ENCODE peak calls at places on chromosomes 11 and 22, in five cellular contexts. One of them, this sample, is unnamed.

GRCh38 chr22:38565441-38565840 is 4.5 kb downstream of the DMC1 start:
- DNase-seq in hepatocyte: no peak
- DNase-seq in choroid plexus epithelial cell: no peak
- DNase-seq in heart right ventricle: no peak
- DNase-seq in lung: no peak
- DNase-seq in this sample: no peak

GRCh38 chr11:119315139-119316016 is 1.6 kb downstream of the MCAM start:
- DNase-seq in choroid plexus epithelial cell: no peak
- DNase-seq in heart right ventricle: peak
- DNase-seq in hepatocyte: no peak
- DNase-seq in lung: no peak
- DNase-seq in this sample: no peak

GRCh38 chr11:74141274-74141695 is 29.5 kb downstream of the C2CD3 start:
- DNase-seq in hepatocyte: peak
- DNase-seq in heart right ventricle: no peak
- DNase-seq in lung: no peak
- DNase-seq in choroid plexus epithelial cell: no peak
- DNase-seq in this sample: no peak

GRCh38 chr11:97454988-97455387 is 1065.2 kb downstream of the JRKL start:
- DNase-seq in choroid plexus epithelial cell: peak
- DNase-seq in hepatocyte: peak
- DNase-seq in lung: no peak
- DNase-seq in heart right ventricle: no peak
- DNase-seq in this sample: no peak

GRCh38 chr11:61082161-61082870 is 20.0 kb upstream of the CD5 start:
- DNase-seq in hepatocyte: no peak
- DNase-seq in choroid plexus epithelial cell: no peak
- DNase-seq in heart right ventricle: no peak
- DNase-seq in lung: no peak
- DNase-seq in this sample: no peak

GRCh38 chr11:121486054-121486453 is 33.3 kb upstream of the SORL1-AS1 start:
- DNase-seq in heart right ventricle: no peak
- DNase-seq in choroid plexus epithelial cell: no peak
- DNase-seq in hepatocyte: no peak
- DNase-seq in lung: no peak
- DNase-seq in this sample: no peak

GRCh38 chr22:49049691-49050090 is 778.0 kb downstream of the BRD1 start:
- DNase-seq in heart right ventricle: no peak
- DNase-seq in lung: no peak
- DNase-seq in choroid plexus epithelial cell: no peak
- DNase-seq in hepatocyte: no peak
- DNase-seq in this sample: no peak

GRCh38 chr11:62666259-62666926 is 1.3 kb downstream of the CSKMT start:
- DNase-seq in hepatocyte: no peak
- DNase-seq in lung: no peak
- DNase-seq in heart right ventricle: no peak
- DNase-seq in choroid plexus epithelial cell: no peak
- DNase-seq in this sample: no peak

GRCh38 chr11:10454902-10455631 is at the start of gene AMPD3:
- DNase-seq in choroid plexus epithelial cell: peak
- DNase-seq in hepatocyte: peak
- DNase-seq in heart right ventricle: no peak
- DNase-seq in lung: peak
- DNase-seq in this sample: no peak

GRCh38 chr22:46673677-46674236 is 53.6 kb downstream of the GRAMD4 start:
- DNase-seq in hepatocyte: no peak
- DNase-seq in choroid plexus epithelial cell: no peak
- DNase-seq in heart right ventricle: no peak
- DNase-seq in lung: no peak
- DNase-seq in this sample: no peak

GRCh38 chr11:70399681-70400112 is 1.4 kb downstream of the CTTN start:
- DNase-seq in hepatocyte: peak
- DNase-seq in lung: peak
- DNase-seq in heart right ventricle: peak
- DNase-seq in choroid plexus epithelial cell: peak
- DNase-seq in this sample: no peak

GRCh38 chr11:105368711-105369110 is 229.1 kb upstream of the CARD18 start:
- DNase-seq in choroid plexus epithelial cell: peak
- DNase-seq in heart right ventricle: no peak
- DNase-seq in hepatocyte: peak
- DNase-seq in lung: no peak
- DNase-seq in this sample: no peak

GRCh38 chr11:70820311-70820710 is 422.0 kb downstream of the CTTN start:
- DNase-seq in hepatocyte: no peak
- DNase-seq in lung: no peak
- DNase-seq in choroid plexus epithelial cell: no peak
- DNase-seq in heart right ventricle: no peak
- DNase-seq in this sample: no peak

GRCh38 chr22:32106930-32107329 is 52.2 kb downstream of the C22orf42 start:
- DNase-seq in heart right ventricle: no peak
- DNase-seq in hepatocyte: peak
- DNase-seq in lung: no peak
- DNase-seq in choroid plexus epithelial cell: peak
- DNase-seq in this sample: no peak

GRCh38 chr11:89566972-89567371 is 75.8 kb upstream of the NOX4 start:
- DNase-seq in lung: no peak
- DNase-seq in choroid plexus epithelial cell: no peak
- DNase-seq in hepatocyte: no peak
- DNase-seq in heart right ventricle: no peak
- DNase-seq in this sample: no peak

DNA sequence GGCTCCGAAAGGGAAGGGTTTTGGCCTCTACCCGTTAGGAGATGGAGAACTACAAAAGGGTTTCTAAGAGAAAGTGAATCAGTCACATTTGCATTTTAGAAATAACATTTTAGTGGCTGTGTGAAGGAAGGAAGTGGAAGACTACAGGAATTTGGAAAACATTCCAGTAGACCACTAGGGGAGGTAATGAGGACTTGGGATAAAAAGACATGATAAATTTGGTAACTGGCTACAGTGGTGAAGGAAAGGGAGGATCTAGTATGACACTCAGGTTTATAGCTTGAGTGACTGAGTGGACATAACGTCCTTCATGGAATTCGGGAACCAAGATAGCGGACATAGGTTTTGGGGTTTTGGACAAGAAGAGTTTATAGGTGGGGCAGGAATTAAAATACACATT is 7.0 kb upstream of the RRM1 start:
- DNase-seq in choroid plexus epithelial cell: peak
- DNase-seq in lung: no peak
- DNase-seq in hepatocyte: no peak
- DNase-seq in heart right ventricle: no peak
- DNase-seq in this sample: no peak
- TF ChIP-seq CTCF in choroid plexus epithelial cell: peak
- TF ChIP-seq CTCF in lung: no peak
- TF ChIP-seq CTCF in hepatocyte: no peak
- TF ChIP-seq CTCF in heart right ventricle: no peak
- TF ChIP-seq CTCF in this sample: no peak

GRCh38 chr11:727281-727701 is 20.0 kb upstream of the TALDO1 start:
- DNase-seq in choroid plexus epithelial cell: no peak
- DNase-seq in heart right ventricle: no peak
- DNase-seq in lung: no peak
- DNase-seq in hepatocyte: no peak
- DNase-seq in this sample: no peak

GRCh38 chr11:724733-725386 is 18.8 kb downstream of the EPS8L2 start:
- DNase-seq in lung: no peak
- DNase-seq in hepatocyte: no peak
- DNase-seq in heart right ventricle: no peak
- DNase-seq in choroid plexus epithelial cell: no peak
- DNase-seq in this sample: no peak

GRCh38 chr11:724063-724732 is 18.2 kb downstream of the EPS8L2 start:
- DNase-seq in choroid plexus epithelial cell: no peak
- DNase-seq in lung: no peak
- DNase-seq in heart right ventricle: no peak
- DNase-seq in hepatocyte: no peak
- DNase-seq in this sample: no peak

GRCh38 chr11:726278-726915 is 20.4 kb downstream of the EPS8L2 start:
- DNase-seq in choroid plexus epithelial cell: peak
- DNase-seq in heart right ventricle: no peak
- DNase-seq in hepatocyte: peak
- DNase-seq in lung: peak
- DNase-seq in this sample: peak

DNA sequence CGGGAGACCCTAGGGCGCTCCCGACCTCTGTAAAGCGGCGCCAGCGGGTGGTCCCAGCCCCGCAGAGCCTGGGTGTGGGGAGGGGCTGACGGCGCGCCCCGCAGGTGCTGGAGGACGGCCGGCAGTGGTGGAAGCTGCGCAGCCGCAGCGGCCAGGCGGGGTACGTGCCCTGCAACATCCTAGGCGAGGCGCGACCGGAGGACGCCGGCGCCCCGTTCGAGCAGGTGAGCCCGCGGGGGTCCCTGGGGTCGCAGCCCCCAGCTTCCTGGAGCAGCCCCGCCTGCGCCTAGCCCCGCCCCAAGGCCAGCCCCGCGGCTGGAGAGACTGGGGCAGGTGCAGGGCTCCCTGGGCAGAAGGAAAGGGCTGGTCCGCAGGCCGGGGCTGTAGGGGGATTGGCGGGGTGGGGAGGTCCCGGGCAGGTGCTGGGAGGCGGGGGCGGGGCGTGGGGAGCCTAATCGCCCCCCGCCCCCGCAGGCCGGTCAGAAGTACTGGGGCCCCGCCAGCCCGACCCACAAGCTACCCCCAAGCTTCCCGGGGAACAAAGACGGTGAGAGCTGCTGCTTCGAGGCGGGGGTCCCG is 19.7 kb downstream of the EPS8L2 start:
- DNase-seq in choroid plexus epithelial cell: no peak
- DNase-seq in hepatocyte: peak
- DNase-seq in lung: no peak
- DNase-seq in heart right ventricle: no peak
- DNase-seq in this sample: no peak
- TF ChIP-seq CTCF in choroid plexus epithelial cell: no peak
- TF ChIP-seq CTCF in hepatocyte: no peak
- TF ChIP-seq CTCF in lung: no peak
- TF ChIP-seq CTCF in heart right ventricle: no peak
- TF ChIP-seq CTCF in this sample: no peak

GRCh38 chr22:37331811-37332536 is 49.7 kb downstream of the CYTH4 start:
- DNase-seq in hepatocyte: no peak
- DNase-seq in lung: no peak
- DNase-seq in choroid plexus epithelial cell: no peak
- DNase-seq in heart right ventricle: no peak
- DNase-seq in this sample: no peak
- TF ChIP-seq CTCF in hepatocyte: no peak
- TF ChIP-seq CTCF in lung: no peak
- TF ChIP-seq CTCF in choroid plexus epithelial cell: peak
- TF ChIP-seq CTCF in heart right ventricle: no peak
- TF ChIP-seq CTCF in this sample: no peak

GRCh38 chr22:27551402-27551801 is 250.2 kb downstream of the MN1 start:
- DNase-seq in lung: no peak
- DNase-seq in hepatocyte: no peak
- DNase-seq in choroid plexus epithelial cell: no peak
- DNase-seq in heart right ventricle: no peak
- DNase-seq in this sample: no peak
- TF ChIP-seq CTCF in lung: no peak
- TF ChIP-seq CTCF in hepatocyte: no peak
- TF ChIP-seq CTCF in choroid plexus epithelial cell: no peak
- TF ChIP-seq CTCF in heart right ventricle: no peak
- TF ChIP-seq CTCF in this sample: no peak

DNA sequence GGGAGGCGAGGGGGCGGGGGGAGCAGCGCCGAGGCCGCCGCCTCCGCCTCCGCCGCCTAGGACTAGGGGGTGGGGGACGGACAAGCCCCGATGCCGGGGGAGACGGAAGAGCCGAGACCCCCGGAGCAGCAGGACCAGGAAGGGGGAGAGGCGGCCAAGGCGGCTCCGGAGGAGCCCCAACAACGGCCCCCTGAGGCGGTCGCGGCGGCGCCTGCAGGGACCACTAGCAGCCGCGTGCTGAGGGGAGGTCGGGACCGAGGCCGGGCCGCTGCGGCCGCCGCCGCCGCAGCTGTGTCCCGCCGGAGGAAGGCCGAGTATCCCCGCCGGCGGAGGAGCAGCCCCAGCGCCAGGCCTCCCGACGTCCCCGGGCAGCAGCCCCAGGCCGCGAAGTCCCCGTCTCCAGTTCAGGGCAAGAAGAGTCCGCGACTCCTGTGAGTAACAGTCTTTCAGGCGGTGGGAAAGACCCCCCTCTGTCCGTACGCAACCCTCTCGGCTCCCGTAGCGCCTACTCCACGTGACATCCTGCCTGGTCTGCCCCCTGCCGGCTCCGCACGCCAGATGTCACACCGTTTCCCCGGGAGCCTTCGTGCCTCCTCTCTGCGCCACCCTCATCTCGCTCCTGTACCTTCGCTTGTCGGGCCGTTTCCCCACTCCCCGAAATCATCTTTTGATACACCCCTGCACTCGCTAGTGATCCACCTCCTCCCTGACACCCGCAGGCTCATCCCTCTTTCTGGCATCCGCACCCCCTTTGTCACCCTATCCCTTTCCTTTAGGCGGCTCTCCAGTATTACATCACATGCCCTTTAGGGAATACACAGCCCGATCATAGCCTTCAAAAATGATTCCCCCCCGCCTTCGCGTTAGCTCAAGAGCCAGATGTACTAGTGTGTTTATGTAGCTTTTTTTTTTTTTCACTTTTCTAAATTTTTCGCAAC is 598 bp downstream of the ZFP91 start:
- DNase-seq in lung: peak
- DNase-seq in choroid plexus epithelial cell: peak
- DNase-seq in heart right ventricle: peak
- DNase-seq in hepatocyte: peak
- DNase-seq in this sample: peak
- TF ChIP-seq CTCF in lung: peak
- TF ChIP-seq CTCF in choroid plexus epithelial cell: peak
- TF ChIP-seq CTCF in heart right ventricle: peak
- TF ChIP-seq CTCF in hepatocyte: peak
- TF ChIP-seq CTCF in this sample: no peak

GRCh38 chr22:41201146-41201545 is 4.0 kb upstream of the L3MBTL2 start:
- DNase-seq in heart right ventricle: no peak
- DNase-seq in choroid plexus epithelial cell: no peak
- DNase-seq in lung: no peak
- DNase-seq in hepatocyte: peak
- DNase-seq in this sample: no peak

GRCh38 chr22:41197808-41198585 is 7.1 kb upstream of the L3MBTL2 start:
- DNase-seq in hepatocyte: peak
- DNase-seq in heart right ventricle: peak
- DNase-seq in choroid plexus epithelial cell: no peak
- DNase-seq in lung: no peak
- DNase-seq in this sample: no peak

GRCh38 chr22:41193829-41194228 is 11.3 kb upstream of the L3MBTL2 start:
- DNase-seq in lung: no peak
- DNase-seq in hepatocyte: no peak
- DNase-seq in heart right ventricle: no peak
- DNase-seq in choroid plexus epithelial cell: no peak
- DNase-seq in this sample: no peak

GRCh38 chr22:41191467-41191866 is 13.6 kb upstream of the L3MBTL2 start:
- DNase-seq in lung: no peak
- DNase-seq in choroid plexus epithelial cell: no peak
- DNase-seq in hepatocyte: no peak
- DNase-seq in heart right ventricle: no peak
- DNase-seq in this sample: no peak

GRCh38 chr22:41197046-41197807 is 7.9 kb upstream of the L3MBTL2 start:
- DNase-seq in heart right ventricle: peak
- DNase-seq in hepatocyte: peak
- DNase-seq in choroid plexus epithelial cell: peak
- DNase-seq in lung: peak
- DNase-seq in this sample: peak
- TF ChIP-seq CTCF in heart right ventricle: no peak
- TF ChIP-seq CTCF in hepatocyte: peak
- TF ChIP-seq CTCF in choroid plexus epithelial cell: no peak
- TF ChIP-seq CTCF in lung: no peak
- TF ChIP-seq CTCF in this sample: no peak

GRCh38 chr11:66126808-66127555 is 56.9 kb downstream of the PACS1 start:
- DNase-seq in choroid plexus epithelial cell: peak
- DNase-seq in heart right ventricle: peak
- DNase-seq in hepatocyte: peak
- DNase-seq in lung: peak
- DNase-seq in this sample: peak
- TF ChIP-seq CTCF in choroid plexus epithelial cell: peak
- TF ChIP-seq CTCF in heart right ventricle: no peak
- TF ChIP-seq CTCF in hepatocyte: no peak
- TF ChIP-seq CTCF in lung: no peak
- TF ChIP-seq CTCF in this sample: no peak

This sample was measured in activated B cell treated with CpG ODN at 0.5 μM for 24 hours.